ENCODE peak calls at places on chromosomes 5 and 9, in ten cellular contexts. L is A673, D is progenitor cell of endocrine pancreas, N is stomach, Z is OCI-LY7, X is cardiac fibroblast, W is cardiac muscle cell, V is K562, G is AG04450, B is bronchial epithelial cell. K is an unnamed sample.

GRCh38 chr5:73028991-73029540 is 73.2 kb downstream of the FCHO2 start:
- DNase-seq in Z (no peak), B (no peak), W (no peak), V (no peak), N (no peak), D (no peak), X (peak; percentile 12), G (no peak), L (no peak), K (no peak)

GRCh38 chr5:132300572-132301340 is 6.6 kb downstream of the SLC22A4 start:
- DNase-seq in V (no peak), B (no peak), G (no peak), N (no peak), D (no peak), X (no peak), W (peak; percentile 28), Z (no peak), L (no peak), K (peak; percentile 63)

GRCh38 chr9:79134654-79135053 is 437.1 kb upstream of the TLE4 start:
- DNase-seq in L (peak; percentile 56), N (no peak), W (peak; percentile 24), V (no peak), G (no peak), B (peak; percentile 22), X (peak; percentile 18), D (no peak), Z (peak; percentile 2), K (no peak)

GRCh38 chr5:16883801-16884200 is 52.3 kb downstream of the MYO10 start:
- DNase-seq in N (no peak), V (no peak), L (no peak), Z (no peak), X (no peak), W (no peak), G (no peak), D (no peak), B (no peak), K (no peak)

GRCh38 chr9:81456431-81456970 is 232.8 kb downstream of the TLE1 start:
- DNase-seq in Z (no peak), X (peak; percentile 57), B (peak; percentile 21), L (no peak), D (no peak), G (no peak), V (no peak), W (no peak), N (no peak), K (no peak)

GRCh38 chr9:114004221-114004716 is 73.8 kb downstream of the AMBP start:
- DNase-seq in X (no peak), B (no peak), N (peak; percentile 24), D (no peak), L (no peak), Z (no peak), W (peak; percentile 68), V (no peak), G (no peak), K (peak; percentile 77)

GRCh38 chr9:116689633-116690032 is 2.5 kb downstream of the TRIM32 start:
- DNase-seq in B (no peak), G (no peak), L (no peak), Z (no peak), D (no peak), N (no peak), X (no peak), V (peak; percentile 33), W (no peak), K (no peak)

GRCh38 chr9:4739587-4740372 is 1.2 kb downstream of the AK3 start:
- DNase-seq in D (no peak), G (no peak), L (no peak), Z (peak; percentile 19), B (peak; percentile 23), N (peak; percentile 41), W (no peak), X (peak; percentile 29), V (no peak), K (no peak)

GRCh38 chr9:122133263-122133983 is 26.2 kb downstream of the NDUFA8 start:
- DNase-seq in D (no peak), G (no peak), V (no peak), N (no peak), L (no peak), W (no peak), Z (no peak), B (no peak), X (no peak), K (no peak)

GRCh38 chr9:79616013-79616412 is 44.2 kb downstream of the TLE4 start:
- DNase-seq in G (no peak), Z (no peak), V (no peak), L (no peak), W (no peak), B (no peak), X (peak; percentile 21), N (no peak), D (no peak), K (no peak)

GRCh38 chr9:137945581-137945980 is 68.0 kb downstream of the CACNA1B start:
- DNase-seq in W (no peak), V (no peak), N (no peak), L (no peak), X (peak; percentile 17), G (no peak), D (no peak), Z (peak; percentile 35), B (no peak), K (no peak)

GRCh38 chr5:42751044-42751443 is 5.6 kb upstream of the CCDC152 start:
- DNase-seq in L (no peak), G (no peak), Z (no peak), B (no peak), V (no peak), X (no peak), W (no peak), D (no peak), N (peak; percentile 31), K (no peak)

GRCh38 chr9:116101516-116101915 is 52.1 kb upstream of the PAPPA start:
- DNase-seq in V (no peak), G (no peak), D (no peak), Z (no peak), L (peak; percentile 50), B (peak; percentile 99), N (no peak), X (peak; percentile 93), W (no peak), K (no peak)

GRCh38 chr9:12859704-12860251 is 85.0 kb downstream of the LURAP1L start:
- DNase-seq in B (peak; percentile 98), G (peak; percentile 11), D (no peak), Z (no peak), X (peak; percentile 96), W (no peak), L (peak; percentile 17), N (no peak), V (no peak), K (no peak)

GRCh38 chr5:23977996-23978395 is 470.6 kb downstream of the PRDM9 start:
- DNase-seq in N (no peak), D (no peak), W (no peak), Z (peak; percentile 38), L (peak; percentile 60), V (peak; percentile 12), G (no peak), X (peak; percentile 1), B (no peak), K (no peak)

GRCh38 chr9:97803167-97804058 is 49.6 kb upstream of the FOXE1 start:
- DNase-seq in D (peak; percentile 65), G (no peak), Z (peak; percentile 77), W (peak; percentile 83), N (peak; percentile 88), L (peak; percentile 76), B (peak; percentile 60), V (peak; percentile 94), X (peak; percentile 53), K (no peak)

GRCh38 chr5:142482207-142482606 is 157.4 kb upstream of the SPRY4 start:
- DNase-seq in Z (no peak), N (no peak), W (no peak), G (no peak), L (no peak), B (no peak), V (no peak), X (no peak), D (no peak), K (no peak)

GRCh38 chr5:50807661-50808060 is 141.2 kb downstream of the PARP8 start:
- DNase-seq in Z (no peak), X (peak; percentile 66), D (no peak), L (no peak), N (no peak), B (peak; percentile 96), G (no peak), V (no peak), W (no peak), K (no peak)

GRCh38 chr9:134439368-134439784 is 113.1 kb downstream of the RXRA start:
- DNase-seq in B (no peak), D (no peak), X (no peak), Z (no peak), N (no peak), W (no peak), L (no peak), G (no peak), V (no peak), K (no peak)

GRCh38 chr5:150487199-150488061 is 20.5 kb upstream of the NDST1 start:
- DNase-seq in X (peak; percentile 59), B (peak; percentile 79), W (no peak), N (peak; percentile 44), L (no peak), V (peak; percentile 40), G (no peak), Z (peak; percentile 79), D (no peak), K (no peak)
- TF ChIP-seq CTCF in X (peak; percentile 30), B (peak; percentile 41), W (peak; percentile 16), N (no peak), L (no peak), V (peak; percentile 15), G (peak; percentile 24), Z (peak; percentile 77), D (peak; percentile 20), K (no peak)

GRCh38 chr5:69492391-69493234 is at the start of gene OCLN:
- DNase-seq in B (peak; percentile 65), G (no peak), L (peak; percentile 81), N (peak; percentile 86), W (peak; percentile 72), Z (no peak), V (no peak), D (peak; percentile 91), X (no peak), K (peak; percentile 84)
- TF ChIP-seq CTCF in B (peak; percentile 7), G (no peak), L (no peak), N (no peak), W (no peak), Z (no peak), V (no peak), D (peak; percentile 27), X (no peak), K (no peak)

GRCh38 chr9:85118990-85119755 is 449.6 kb downstream of the NTRK2 start:
- DNase-seq in D (no peak), Z (no peak), G (no peak), B (peak; percentile 93), L (no peak), V (no peak), W (no peak), N (no peak), X (no peak), K (no peak)
- TF ChIP-seq CTCF in D (no peak), Z (no peak), G (no peak), B (no peak), L (no peak), V (no peak), W (no peak), N (no peak), X (no peak), K (no peak)

DNA sequence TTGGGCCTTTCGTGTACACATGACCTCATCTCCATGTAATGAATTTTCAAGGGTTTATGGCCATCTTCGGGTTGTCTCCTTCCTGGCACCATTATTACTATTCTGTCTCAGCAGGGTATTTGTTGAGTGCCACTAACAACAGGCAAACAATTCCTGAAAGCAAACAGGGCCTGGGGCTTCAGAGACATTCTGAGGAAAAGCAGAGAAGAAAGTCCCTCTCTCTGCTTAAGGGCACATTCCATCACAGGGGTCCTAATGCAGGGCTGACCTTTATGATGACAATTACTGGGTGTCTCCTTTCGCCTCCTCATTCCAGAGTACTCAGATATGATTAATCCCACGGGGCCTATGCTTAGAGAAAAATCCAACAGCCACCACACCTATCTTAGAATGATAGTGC is 540.2 kb upstream of the ZNF462 start:
- DNase-seq in N (no peak), L (no peak), W (no peak), B (no peak), V (no peak), X (no peak), G (no peak), D (no peak), Z (no peak), K (no peak)
- TF ChIP-seq CTCF in N (no peak), L (no peak), W (no peak), B (no peak), V (no peak), X (no peak), G (no peak), D (no peak), Z (no peak), K (no peak)